ENCODE peak calls at places on chromosomes 12 and 14, in seven cellular contexts. H is testis, Q is AG04449, P is ecto neural progenitor cell, C is lower lobe of right lung, E is left ventricle myocardium inferior, A is T-helper 2 cell. K is an unnamed sample.

GRCh38 chr14:69430306-69430939 is 31.9 kb downstream of the SLC39A9 start:
- DNase-seq in H (no peak), Q (no peak), P (no peak), C (no peak), E (no peak), A (no peak), K (no peak)

GRCh38 chr12:114625294-114625851 is 58.6 kb downstream of the TBX3 start:
- DNase-seq in H (peak; percentile 67), Q (no peak), P (peak; percentile 83), C (no peak), E (no peak), A (no peak), K (peak; percentile 19)

GRCh38 chr12:43740511-43741100 is 18.0 kb downstream of the PUS7L start:
- DNase-seq in H (no peak), Q (no peak), P (no peak), C (no peak), E (no peak), A (no peak), K (peak; percentile 46)

GRCh38 chr12:30988887-30989286 is 62.3 kb downstream of the TSPAN11 start:
- DNase-seq in H (no peak), Q (no peak), P (no peak), C (no peak), E (no peak), A (no peak), K (no peak)

GRCh38 chr12:129934977-129935376 is 31.2 kb upstream of the TMEM132D start:
- DNase-seq in H (no peak), Q (no peak), P (no peak), C (no peak), E (no peak), A (no peak), K (no peak)

GRCh38 chr12:49259452-49259851 is 5.4 kb upstream of the TUBA1C start:
- DNase-seq in H (no peak), Q (no peak), P (no peak), C (no peak), E (no peak), A (no peak), K (no peak)

GRCh38 chr12:108335349-108336119 is 3.6 kb downstream of the CMKLR1 start:
- DNase-seq in H (no peak), Q (no peak), P (no peak), C (no peak), E (no peak), A (no peak), K (no peak)

GRCh38 chr14:102491366-102491765 is 18.2 kb downstream of the ANKRD9 start:
- DNase-seq in H (no peak), Q (no peak), P (no peak), C (no peak), E (no peak), A (no peak), K (no peak)

GRCh38 chr12:131090254-131091210 is 136.8 kb downstream of the ADGRD1 start:
- DNase-seq in H (peak; percentile 19), Q (no peak), P (peak; percentile 33), C (peak; percentile 19), E (no peak), A (peak; percentile 1), K (no peak)

GRCh38 chr12:92041742-92042141 is 103.9 kb downstream of the BTG1 start:
- DNase-seq in H (no peak), Q (no peak), P (no peak), C (no peak), E (no peak), A (no peak), K (no peak)

GRCh38 chr14:37116933-37117844 is 55.2 kb downstream of the SLC25A21 start:
- DNase-seq in H (no peak), Q (no peak), P (no peak), C (no peak), E (no peak), A (no peak), K (peak; percentile 13)

GRCh38 chr12:47735649-47736048 is 10.4 kb upstream of the ENDOU start:
- DNase-seq in H (no peak), Q (no peak), P (no peak), C (no peak), E (no peak), A (no peak), K (no peak)

GRCh38 chr12:127628655-127629054 is 638.3 kb upstream of the TMEM132C start:
- DNase-seq in H (no peak), Q (peak; percentile 82), P (no peak), C (no peak), E (no peak), A (no peak), K (peak; percentile 65)

K was measured in GM04503.